ENCODE peak calls at places on chromosomes 13 and 19, in four cellular contexts. One of them, this sample, is unnamed.
A peak's percentile ranks its signal among the peaks of the same experiment; 100 is the strongest.

GRCh38 chr19:3692141-3693029 is 7.9 kb downstream of the PIP5K1C start:
- DNase-seq in IMR-90: no peak
- DNase-seq in mesenchymal stem cell: no peak
- DNase-seq in H1: peak; percentile 84
- DNase-seq in this sample: no peak

GRCh38 chr13:46893820-46894533 is 2.9 kb downstream of the HTR2A start:
- DNase-seq in IMR-90: peak; percentile 17
- DNase-seq in mesenchymal stem cell: peak; percentile 60
- DNase-seq in H1: peak; percentile 94
- DNase-seq in this sample: peak; percentile 71

GRCh38 chr13:101144808-101145419 is 271.4 kb downstream of the NALCN start:
- DNase-seq in IMR-90: peak; percentile 71
- DNase-seq in mesenchymal stem cell: peak; percentile 57
- DNase-seq in H1: no peak
- DNase-seq in this sample: peak; percentile 50

GRCh38 chr13:65401315-65401714 is 1828.8 kb downstream of the PCDH9 start:
- DNase-seq in IMR-90: no peak
- DNase-seq in mesenchymal stem cell: no peak
- DNase-seq in H1: no peak
- DNase-seq in this sample: no peak

GRCh38 chr13:77751513-77752456 is 54.3 kb downstream of the SLAIN1 start:
- DNase-seq in IMR-90: peak; percentile 37
- DNase-seq in mesenchymal stem cell: peak; percentile 56
- DNase-seq in H1: no peak
- DNase-seq in this sample: peak; percentile 42

GRCh38 chr13:75724742-75725504 is 88.8 kb downstream of the LMO7 start:
- DNase-seq in IMR-90: no peak
- DNase-seq in mesenchymal stem cell: no peak
- DNase-seq in H1: no peak
- DNase-seq in this sample: no peak

GRCh38 chr13:73876323-73876722 is 257.9 kb downstream of the KLF12 start:
- DNase-seq in IMR-90: no peak
- DNase-seq in mesenchymal stem cell: no peak
- DNase-seq in H1: no peak
- DNase-seq in this sample: no peak

GRCh38 chr19:4916292-4917082 is 7.2 kb downstream of the UHRF1 start:
- DNase-seq in IMR-90: no peak
- DNase-seq in mesenchymal stem cell: no peak
- DNase-seq in H1: no peak
- DNase-seq in this sample: no peak

GRCh38 chr19:18756896-18757295 is 34.2 kb downstream of the COMP start:
- DNase-seq in IMR-90: no peak
- DNase-seq in mesenchymal stem cell: no peak
- DNase-seq in H1: no peak
- DNase-seq in this sample: no peak

GRCh38 chr13:77415253-77416127 is 88.6 kb upstream of the MYCBP2 start:
- DNase-seq in IMR-90: no peak
- DNase-seq in mesenchymal stem cell: peak; percentile 3
- DNase-seq in H1: no peak
- DNase-seq in this sample: no peak

GRCh38 chr19:47719047-47719885 is 6.0 kb downstream of the EHD2 start:
- DNase-seq in IMR-90: peak; percentile 99
- DNase-seq in mesenchymal stem cell: peak; percentile 99
- DNase-seq in H1: no peak
- DNase-seq in this sample: no peak

GRCh38 chr19:4844348-4845179 is 13.1 kb upstream of the TICAM1 start:
- DNase-seq in IMR-90: peak; percentile 25
- DNase-seq in mesenchymal stem cell: peak; percentile 65
- DNase-seq in H1: no peak
- DNase-seq in this sample: no peak

GRCh38 chr19:6516659-6517291 is 14.1 kb upstream of the TNFSF9 start:
- DNase-seq in IMR-90: peak; percentile 62
- DNase-seq in mesenchymal stem cell: peak; percentile 83
- DNase-seq in H1: peak; percentile 98
- DNase-seq in this sample: peak; percentile 87

GRCh38 chr19:5691205-5691929 is 1.3 kb downstream of the RPL36 start:
- DNase-seq in IMR-90: peak; percentile 31
- DNase-seq in mesenchymal stem cell: peak; percentile 47
- DNase-seq in H1: no peak
- DNase-seq in this sample: no peak

GRCh38 chr19:3175761-3176714 is 2.5 kb upstream of the S1PR4 start:
- DNase-seq in IMR-90: peak; percentile 65
- DNase-seq in mesenchymal stem cell: peak; percentile 22
- DNase-seq in H1: no peak
- DNase-seq in this sample: no peak

GRCh38 chr13:32938907-32939306 is 77.3 kb upstream of the KL start:
- DNase-seq in IMR-90: peak; percentile 61
- DNase-seq in mesenchymal stem cell: peak; percentile 55
- DNase-seq in H1: no peak
- DNase-seq in this sample: no peak

GRCh38 chr19:18089726-18090125 is 3.0 kb upstream of the IL12RB1 start:
- DNase-seq in IMR-90: no peak
- DNase-seq in mesenchymal stem cell: no peak
- DNase-seq in H1: no peak
- DNase-seq in this sample: no peak

GRCh38 chr19:18494267-18494607 is 27.6 kb downstream of the ELL start:
- DNase-seq in IMR-90: peak; percentile 69
- DNase-seq in mesenchymal stem cell: peak; percentile 70
- DNase-seq in H1: no peak
- DNase-seq in this sample: no peak

GRCh38 chr19:57648336-57649003 is 15.5 kb downstream of the ZNF211 start:
- DNase-seq in IMR-90: no peak
- DNase-seq in mesenchymal stem cell: no peak
- DNase-seq in H1: peak; percentile 14
- DNase-seq in this sample: no peak

GRCh38 chr19:4260605-4261191 is 13.8 kb downstream of the YJU2 start:
- DNase-seq in IMR-90: no peak
- DNase-seq in mesenchymal stem cell: no peak
- DNase-seq in H1: no peak
- DNase-seq in this sample: no peak

GRCh38 chr19:5154129-5154798 is 185.4 kb downstream of the KDM4B start:
- DNase-seq in IMR-90: no peak
- DNase-seq in mesenchymal stem cell: no peak
- DNase-seq in H1: peak; percentile 91
- DNase-seq in this sample: no peak

GRCh38 chr13:28753208-28753892 is 34.6 kb upstream of the SLC46A3 start:
- DNase-seq in IMR-90: peak; percentile 91
- DNase-seq in mesenchymal stem cell: peak; percentile 92
- DNase-seq in H1: peak; percentile 50
- DNase-seq in this sample: no peak

GRCh38 chr13:28451482-28452217 is 43.3 kb downstream of the FLT1 start:
- DNase-seq in IMR-90: no peak
- DNase-seq in mesenchymal stem cell: no peak
- DNase-seq in H1: no peak
- DNase-seq in this sample: no peak

GRCh38 chr19:46766569-46767317 is 20.5 kb upstream of the STRN4 start:
- DNase-seq in IMR-90: no peak
- DNase-seq in mesenchymal stem cell: no peak
- DNase-seq in H1: peak; percentile 84
- DNase-seq in this sample: no peak

GRCh38 chr19:35775046-35775297 is 392 bp upstream of the ARHGAP33 start:
- DNase-seq in IMR-90: no peak
- DNase-seq in mesenchymal stem cell: no peak
- DNase-seq in H1: no peak
- DNase-seq in this sample: no peak

GRCh38 chr19:35776102-35776788 is 881 bp downstream of the ARHGAP33 start:
- DNase-seq in IMR-90: no peak
- DNase-seq in mesenchymal stem cell: no peak
- DNase-seq in H1: no peak
- DNase-seq in this sample: no peak

GRCh38 chr19:35777411-35777841 is 2.1 kb downstream of the ARHGAP33 start:
- DNase-seq in IMR-90: no peak
- DNase-seq in mesenchymal stem cell: no peak
- DNase-seq in H1: no peak
- DNase-seq in this sample: no peak

GRCh38 chr19:35774274-35775045 is 904 bp upstream of the ARHGAP33 start:
- DNase-seq in IMR-90: no peak
- DNase-seq in mesenchymal stem cell: no peak
- DNase-seq in H1: no peak
- DNase-seq in this sample: no peak

DNA sequence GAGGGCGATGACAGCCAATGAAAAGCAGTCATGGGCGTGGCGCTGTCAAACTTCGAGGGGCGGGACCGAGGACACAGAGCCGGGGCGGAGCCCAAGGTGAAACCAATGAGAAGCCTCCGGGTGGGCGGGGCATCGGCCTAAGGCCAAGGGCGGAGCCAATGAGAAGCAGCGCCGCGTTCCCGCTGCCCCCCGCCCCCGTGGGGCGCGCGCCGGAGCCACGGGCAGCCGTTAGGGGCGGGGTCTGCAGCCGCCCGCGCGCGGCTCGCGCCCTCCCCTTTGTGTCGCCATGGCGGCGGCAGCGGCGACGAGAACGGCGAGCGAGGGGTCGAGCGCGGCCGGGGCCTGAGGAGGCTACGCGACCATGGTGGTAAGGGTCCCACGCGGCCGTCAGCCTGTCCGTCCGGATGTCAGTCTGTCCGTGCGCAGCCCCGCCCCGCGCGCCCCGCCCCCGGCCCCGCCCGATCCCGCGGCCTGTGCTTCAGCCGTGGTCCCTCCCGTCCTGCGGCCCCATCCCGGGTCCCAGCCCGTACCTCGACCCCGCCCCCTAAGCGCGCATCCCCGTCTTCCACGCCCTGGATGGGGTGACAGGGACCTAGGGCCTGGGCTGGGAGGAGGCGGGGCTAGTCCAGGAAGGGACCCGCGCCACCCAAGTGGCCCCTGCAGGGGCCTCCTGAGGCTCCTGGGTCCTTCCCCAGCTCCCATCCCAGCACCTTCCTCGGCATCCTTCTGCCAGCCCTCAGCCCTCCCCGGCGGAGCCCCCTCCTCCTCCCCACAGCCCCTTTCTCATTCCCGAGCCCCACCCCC is at the start of gene ARHGAP33:
- DNase-seq in IMR-90: peak; percentile 92
- DNase-seq in mesenchymal stem cell: peak; percentile 97
- DNase-seq in H1: peak; percentile 100
- DNase-seq in this sample: peak; percentile 98
- H4K91ac ChIP-seq in IMR-90: peak within 1 kb of the TSS; percentile 61
- H4K91ac ChIP-seq in mesenchymal stem cell: peak within 1 kb of the TSS; percentile 28
- H4K91ac ChIP-seq in H1: no peak within 1 kb of the TSS
- H4K91ac ChIP-seq in this sample: no peak within 1 kb of the TSS

DNA sequence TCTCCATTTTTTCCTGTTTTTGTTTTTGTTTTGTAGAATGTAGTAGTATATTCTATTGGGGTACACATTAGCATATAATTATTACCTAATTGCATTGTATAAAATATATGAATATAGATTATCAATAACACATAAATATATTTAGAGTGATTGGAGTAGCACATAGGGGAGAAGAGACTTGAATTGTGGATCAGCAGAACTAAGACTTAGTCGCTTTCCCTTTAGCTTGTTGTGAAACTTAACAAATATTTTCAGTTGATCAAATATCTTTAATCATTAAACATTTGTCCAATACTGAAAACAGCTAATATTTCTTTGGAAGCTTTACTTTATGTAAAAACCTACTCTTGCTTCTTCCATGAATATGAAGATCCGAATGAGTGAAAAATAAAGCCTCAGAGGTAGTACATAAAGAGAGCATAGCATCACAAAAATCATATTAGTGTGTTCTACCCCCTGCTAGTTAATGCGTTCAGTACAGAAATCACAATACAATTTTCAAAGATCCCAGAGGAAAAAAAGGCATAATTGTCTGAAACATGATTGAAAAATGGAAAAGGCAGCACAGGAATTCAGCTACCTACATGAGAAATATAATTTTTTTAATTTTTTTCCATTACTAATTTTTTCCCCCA is 1348.1 kb upstream of the PRR20A start:
- DNase-seq in IMR-90: no peak
- DNase-seq in mesenchymal stem cell: no peak
- DNase-seq in H1: no peak
- DNase-seq in this sample: no peak
- H3K4me3 ChIP-seq in IMR-90: no peak overlapping the region
- H3K4me3 ChIP-seq in mesenchymal stem cell: no peak overlapping the region
- H3K4me3 ChIP-seq in H1: no peak overlapping the region
- H3K4me3 ChIP-seq in this sample: no peak overlapping the region

GRCh38 chr13:80105350-80105749 is 235.6 kb downstream of the SPRY2 start:
- DNase-seq in IMR-90: no peak
- DNase-seq in mesenchymal stem cell: no peak
- DNase-seq in H1: no peak
- DNase-seq in this sample: no peak
- H2BK15ac ChIP-seq in IMR-90: no peak overlapping the region
- H2BK15ac ChIP-seq in mesenchymal stem cell: no peak overlapping the region
- H2BK15ac ChIP-seq in H1: no peak overlapping the region
- H2BK15ac ChIP-seq in this sample: no peak overlapping the region

GRCh38 chr19:32367948-32368536 is 22.6 kb downstream of the ZNF507 start:
- DNase-seq in IMR-90: no peak
- DNase-seq in mesenchymal stem cell: no peak
- DNase-seq in H1: no peak
- DNase-seq in this sample: no peak

GRCh38 chr19:32367063-32367462 is 21.7 kb downstream of the ZNF507 start:
- DNase-seq in IMR-90: no peak
- DNase-seq in mesenchymal stem cell: no peak
- DNase-seq in H1: no peak
- DNase-seq in this sample: no peak

GRCh38 chr19:32373614-32374295 is 28.3 kb downstream of the ZNF507 start:
- DNase-seq in IMR-90: peak; percentile 100
- DNase-seq in mesenchymal stem cell: peak; percentile 99
- DNase-seq in H1: no peak
- DNase-seq in this sample: no peak

GRCh38 chr19:32368781-32369180 is 23.4 kb downstream of the ZNF507 start:
- DNase-seq in IMR-90: no peak
- DNase-seq in mesenchymal stem cell: no peak
- DNase-seq in H1: no peak
- DNase-seq in this sample: no peak

DNA sequence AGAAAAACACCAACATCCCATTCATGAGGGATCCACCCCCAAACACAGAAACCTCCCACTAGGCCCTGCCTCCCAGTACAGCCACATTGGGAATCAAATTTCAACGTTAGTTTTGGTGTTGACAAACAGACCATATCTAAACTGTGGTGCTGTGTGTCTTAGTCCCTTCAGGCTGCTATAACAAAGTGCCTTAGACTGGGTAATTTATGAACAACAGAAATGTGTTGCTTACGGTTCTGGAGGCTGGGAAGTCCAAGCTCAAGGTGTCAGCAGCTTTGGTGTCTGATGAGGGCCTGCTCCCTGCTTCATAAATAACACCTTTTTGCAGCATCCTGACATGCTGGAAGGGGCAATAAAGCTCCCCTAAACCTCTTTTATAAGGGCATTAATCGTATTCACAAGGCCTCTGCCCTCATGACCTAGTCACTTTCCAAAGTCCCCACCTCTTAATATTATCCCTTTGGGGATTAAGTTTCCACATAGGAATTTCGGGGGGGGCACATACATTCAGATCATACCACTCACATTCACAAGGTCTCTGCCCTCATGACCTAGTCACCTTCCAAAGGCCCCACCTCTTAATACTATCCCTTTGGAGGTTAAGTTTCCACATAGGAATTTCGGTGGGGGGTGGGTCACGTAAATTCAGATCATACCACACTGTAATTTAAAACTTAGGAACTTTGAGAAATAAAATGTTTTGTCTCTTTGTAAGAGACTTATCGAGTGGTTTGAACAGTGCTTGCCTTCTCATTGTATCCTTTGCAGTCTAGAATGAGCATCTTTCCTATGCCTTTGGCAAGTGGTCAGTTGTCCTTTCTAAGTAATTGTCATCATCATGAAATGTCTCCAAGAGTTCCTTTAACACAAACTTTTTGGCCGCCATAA is 27.6 kb downstream of the ZNF507 start:
- DNase-seq in IMR-90: no peak
- DNase-seq in mesenchymal stem cell: no peak
- DNase-seq in H1: no peak
- DNase-seq in this sample: no peak
- H4K91ac ChIP-seq in IMR-90: peak overlapping the region; percentile 77
- H4K91ac ChIP-seq in mesenchymal stem cell: peak overlapping the region; percentile 82
- H4K91ac ChIP-seq in H1: no peak overlapping the region
- H4K91ac ChIP-seq in this sample: no peak overlapping the region

This sample was measured in neuronal stem cell.